ENCODE peak calls at places on chromosomes 1 and 21, in seven cellular contexts. S is Peyer's patch, L is brain microvascular endothelial cell, A is fibroblast of lung, T is WERI-Rb-1, F is A549, B is upper lobe of right lung. M is an unnamed sample.

GRCh38 chr1:10866314-10867091 is 70.1 kb upstream of the CASZ1 start:
- DNase-seq in S (peak), L (peak), A (no peak), T (peak), F (peak), B (peak), M (no peak)

GRCh38 chr1:235067396-235068154 is 61.1 kb downstream of the TOMM20 start:
- DNase-seq in S (peak), L (peak), A (peak), T (no peak), F (peak), B (peak), M (peak)

GRCh38 chr1:107056426-107057196 is at the start of gene PRMT6:
- DNase-seq in S (peak), L (peak), A (peak), T (peak), F (no peak), B (peak), M (peak)

GRCh38 chr1:95733671-95734070 is 499.7 kb downstream of the RWDD3 start:
- DNase-seq in S (no peak), L (no peak), A (no peak), T (no peak), F (no peak), B (no peak), M (no peak)

GRCh38 chr1:67717876-67718275 is 32.9 kb downstream of the GADD45A start:
- DNase-seq in S (peak), L (no peak), A (peak), T (no peak), F (no peak), B (no peak), M (peak)

GRCh38 chr1:90104941-90105593 is 110.2 kb downstream of the ZNF326 start:
- DNase-seq in S (no peak), L (no peak), A (peak), T (no peak), F (no peak), B (no peak), M (no peak)

GRCh38 chr21:20649231-20649630 is 349.0 kb upstream of the NCAM2 start:
- DNase-seq in S (no peak), L (no peak), A (no peak), T (no peak), F (no peak), B (no peak), M (no peak)

GRCh38 chr1:17470021-17470799 is 30.7 kb upstream of the RCC2 start:
- DNase-seq in S (no peak), L (no peak), A (no peak), T (no peak), F (no peak), B (no peak), M (no peak)

GRCh38 chr1:185681034-185681633 is 53.1 kb upstream of the HMCN1 start:
- DNase-seq in S (peak), L (peak), A (peak), T (peak), F (peak), B (no peak), M (peak)

GRCh38 chr1:218463194-218464156 is 118.3 kb downstream of the TGFB2 start:
- DNase-seq in S (peak), L (peak), A (peak), T (no peak), F (peak), B (no peak), M (peak)

GRCh38 chr1:52192024-52192423 is 50.1 kb downstream of the ZFYVE9 start:
- DNase-seq in S (no peak), L (no peak), A (no peak), T (no peak), F (no peak), B (no peak), M (no peak)

GRCh38 chr1:41805771-41806471 is 112.8 kb downstream of the HIVEP3 start:
- DNase-seq in S (no peak), L (no peak), A (no peak), T (no peak), F (no peak), B (no peak), M (no peak)

GRCh38 chr1:17189632-17190525 is 15.0 kb upstream of the PADI1 start:
- DNase-seq in S (peak), L (peak), A (peak), T (no peak), F (peak), B (no peak), M (peak)

GRCh38 chr1:51907079-51907702 is 28.7 kb upstream of the NRDC start:
- DNase-seq in S (no peak), L (no peak), A (no peak), T (peak), F (no peak), B (no peak), M (peak)

GRCh38 chr1:91672601-91673161 is 172.0 kb downstream of the CDC7 start:
- DNase-seq in S (no peak), L (no peak), A (no peak), T (no peak), F (no peak), B (no peak), M (no peak)

GRCh38 chr1:48048064-48048463 is 50.9 kb upstream of the TRABD2B start:
- DNase-seq in S (no peak), L (peak), A (no peak), T (no peak), F (no peak), B (no peak), M (peak)

GRCh38 chr1:205811660-205812059 is 1.3 kb downstream of the SLC41A1 start:
- DNase-seq in S (no peak), L (peak), A (peak), T (no peak), F (no peak), B (no peak), M (no peak)

GRCh38 chr1:167926486-167926997 is 9.9 kb upstream of the DCAF6 start:
- DNase-seq in S (peak), L (no peak), A (no peak), T (no peak), F (peak), B (no peak), M (no peak)

GRCh38 chr1:37473431-37474050 is 839 bp upstream of the ZC3H12A start:
- DNase-seq in S (peak), L (no peak), A (no peak), T (peak), F (peak), B (no peak), M (peak)

GRCh38 chr1:94590203-94591137 is 48.9 kb upstream of the F3 start:
- DNase-seq in S (no peak), L (no peak), A (peak), T (no peak), F (no peak), B (no peak), M (no peak)
- TF ChIP-seq CTCF in S (no peak), L (no peak), A (no peak), T (no peak), F (no peak), B (no peak), M (no peak)

GRCh38 chr1:46166521-46167462 is 8.1 kb upstream of the TSPAN1 start:
- DNase-seq in S (peak), L (no peak), A (peak), T (no peak), F (no peak), B (peak), M (no peak)
- H3K4me3 ChIP-seq in S (peak), L (peak), A (peak), T (no peak), F (no peak), B (peak), M (peak)

GRCh38 chr1:231550448-231550781 is 21.9 kb downstream of the TSNAX start:
- DNase-seq in S (no peak), L (no peak), A (no peak), T (peak), F (peak), B (no peak), M (peak)
- TF ChIP-seq CTCF in S (peak), L (peak), A (peak), T (peak), F (peak), B (peak), M (peak)

DNA sequence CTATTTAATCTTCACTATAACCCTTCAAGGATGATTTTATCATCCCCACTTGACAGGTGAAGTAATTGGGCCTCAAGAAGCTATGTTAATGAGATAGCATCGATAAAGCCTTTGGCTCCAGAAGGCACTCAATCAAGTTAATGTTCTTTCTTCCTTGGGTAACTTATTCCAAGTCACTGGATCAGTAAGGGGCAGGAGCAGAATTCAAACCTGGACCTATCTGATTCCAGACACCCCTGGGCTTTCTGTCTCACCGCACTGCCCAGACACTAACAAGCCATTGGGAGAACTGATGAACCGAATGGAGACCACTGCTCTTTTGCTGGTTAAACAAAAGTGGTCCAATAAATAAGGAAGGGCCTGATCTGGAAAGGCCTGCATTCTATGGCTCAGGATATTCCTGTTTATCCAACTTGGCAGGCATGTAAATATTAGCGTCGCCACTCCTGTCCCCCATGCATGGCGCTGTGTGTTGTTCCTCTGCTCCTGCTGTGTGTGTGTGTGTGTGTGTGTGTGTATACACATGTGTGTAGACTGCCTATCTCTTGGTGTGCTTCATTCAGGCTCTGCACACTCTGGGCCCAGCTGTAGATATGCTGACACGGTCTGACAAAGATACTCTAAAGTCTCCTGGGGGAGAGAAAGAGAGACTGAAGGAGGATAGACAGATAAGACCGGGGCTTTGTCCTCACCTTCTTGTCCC is 6.9 kb downstream of the LMOD1 start:
- DNase-seq in S (no peak), L (no peak), A (no peak), T (peak), F (no peak), B (no peak), M (no peak)
- H3K4me3 ChIP-seq in S (no peak), L (no peak), A (no peak), T (peak), F (no peak), B (no peak), M (no peak)

DNA sequence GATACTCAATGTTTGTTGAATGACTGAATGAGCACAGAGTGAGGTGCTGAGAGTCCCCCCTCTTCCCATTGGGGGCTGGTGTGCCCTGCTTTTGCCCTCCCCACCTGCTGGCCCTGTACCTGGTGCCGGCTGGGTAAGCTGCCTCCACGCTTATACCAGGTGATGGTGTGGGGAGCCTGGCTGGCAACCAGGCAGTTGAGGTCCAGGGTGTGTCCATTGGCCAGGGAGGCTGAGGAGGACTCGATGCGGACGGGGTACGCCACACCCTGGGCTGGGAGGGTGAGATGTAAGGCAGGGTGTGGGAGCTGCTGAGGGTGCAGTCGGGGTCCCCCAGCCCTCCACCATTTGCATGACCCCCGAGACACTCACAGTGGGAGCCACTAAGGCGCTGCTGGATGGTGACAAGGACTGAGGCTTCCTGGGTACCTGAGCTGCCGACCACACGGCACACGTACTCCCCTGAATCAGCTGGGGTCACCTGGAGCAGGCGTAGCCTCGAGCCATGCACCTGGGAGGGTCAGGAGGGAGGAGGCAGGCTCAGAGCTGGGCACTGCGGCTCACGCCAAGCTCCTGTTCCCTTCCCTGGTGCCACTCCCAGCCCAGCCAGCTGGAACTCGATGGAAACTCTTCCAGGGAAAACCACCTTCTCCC is 36.6 kb downstream of the LDLRAD2 start:
- DNase-seq in S (no peak), L (no peak), A (no peak), T (no peak), F (no peak), B (peak), M (no peak)
- TF ChIP-seq CTCF in S (no peak), L (no peak), A (no peak), T (no peak), F (no peak), B (no peak), M (no peak)

GRCh38 chr1:2176615-2177014 is 18.0 kb downstream of the FAAP20 start:
- DNase-seq in S (no peak), L (no peak), A (no peak), T (no peak), F (no peak), B (no peak), M (no peak)

GRCh38 chr1:2175681-2176454 is 18.7 kb downstream of the FAAP20 start:
- DNase-seq in S (no peak), L (no peak), A (no peak), T (no peak), F (no peak), B (no peak), M (no peak)

GRCh38 chr1:2173546-2174347 is 20.8 kb downstream of the FAAP20 start:
- DNase-seq in S (no peak), L (no peak), A (no peak), T (no peak), F (no peak), B (no peak), M (no peak)

GRCh38 chr1:2174348-2175054 is 20.1 kb downstream of the FAAP20 start:
- DNase-seq in S (peak), L (no peak), A (peak), T (peak), F (peak), B (no peak), M (peak)

DNA sequence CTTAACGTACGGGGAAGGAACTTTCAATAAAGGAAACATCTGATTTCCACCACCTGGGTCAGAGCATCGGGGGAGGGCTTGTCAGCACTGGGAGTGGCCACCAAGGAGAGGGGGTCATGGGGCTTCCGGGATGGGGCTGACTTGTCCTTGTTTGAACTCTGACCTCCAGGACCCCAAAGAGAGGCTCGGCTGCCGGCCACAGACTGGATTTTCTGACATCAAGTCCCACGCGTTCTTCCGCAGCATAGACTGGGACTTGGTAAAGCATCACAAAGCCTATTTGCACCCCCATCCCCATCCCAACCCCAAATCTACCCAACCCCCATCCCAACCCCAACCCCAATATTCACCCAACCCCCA is 19.5 kb downstream of the FAAP20 start:
- DNase-seq in S (no peak), L (no peak), A (no peak), T (no peak), F (no peak), B (no peak), M (no peak)
- H3K4me3 ChIP-seq in S (peak), L (no peak), A (peak), T (no peak), F (no peak), B (no peak), M (peak)

GRCh38 chr1:227316456-227316855 is 1.8 kb downstream of the CDC42BPA start:
- DNase-seq in S (no peak), L (no peak), A (no peak), T (no peak), F (no peak), B (no peak), M (no peak)

GRCh38 chr1:227318003-227318851 is at the start of gene CDC42BPA:
- DNase-seq in S (peak), L (peak), A (peak), T (peak), F (peak), B (peak), M (peak)

GRCh38 chr1:227316941-227317540 is 1.3 kb downstream of the CDC42BPA start:
- DNase-seq in S (no peak), L (peak), A (peak), T (no peak), F (peak), B (no peak), M (peak)

GRCh38 chr1:227318852-227319607 is 738 bp upstream of the CDC42BPA start:
- DNase-seq in S (peak), L (peak), A (peak), T (peak), F (peak), B (peak), M (peak)

GRCh38 chr1:227317541-227318002 is 720 bp downstream of the CDC42BPA start:
- DNase-seq in S (no peak), L (peak), A (peak), T (peak), F (peak), B (no peak), M (peak)
- TF ChIP-seq CTCF in S (peak), L (peak), A (no peak), T (no peak), F (no peak), B (peak), M (peak)